ENCODE peak calls at places on chromosomes 5 and 9, in four cellular contexts. One of them, this sample, is unnamed.

GRCh38 chr5:157740211-157740610 is 3.3 kb upstream of the LSM11 start:
- DNase-seq in HepG2: peak
- DNase-seq in GM12878: no peak
- DNase-seq in K562: peak
- DNase-seq in this sample: peak

GRCh38 chr9:26723486-26723885 is 169.1 kb downstream of the CAAP1 start:
- DNase-seq in GM12878: no peak
- DNase-seq in K562: peak
- DNase-seq in HepG2: peak
- DNase-seq in this sample: peak

GRCh38 chr9:137150485-137151060 is 11.6 kb downstream of the GRIN1 start:
- DNase-seq in GM12878: no peak
- DNase-seq in K562: peak
- DNase-seq in HepG2: peak
- DNase-seq in this sample: peak

GRCh38 chr5:60210810-60211209 is 317.3 kb upstream of the PDE4D start:
- DNase-seq in HepG2: no peak
- DNase-seq in K562: no peak
- DNase-seq in GM12878: no peak
- DNase-seq in this sample: no peak

GRCh38 chr9:127492616-127493015 is 41.3 kb downstream of the LRSAM1 start:
- DNase-seq in K562: no peak
- DNase-seq in GM12878: no peak
- DNase-seq in HepG2: no peak
- DNase-seq in this sample: no peak

GRCh38 chr5:135604046-135604445 is 25.3 kb upstream of the CXCL14 start:
- DNase-seq in GM12878: no peak
- DNase-seq in HepG2: no peak
- DNase-seq in K562: no peak
- DNase-seq in this sample: no peak

GRCh38 chr5:165573445-165573844 is 2068.0 kb downstream of the MAT2B start:
- DNase-seq in GM12878: no peak
- DNase-seq in HepG2: no peak
- DNase-seq in K562: no peak
- DNase-seq in this sample: no peak

GRCh38 chr9:113417370-113417769 is 6.8 kb downstream of the C9orf43 start:
- DNase-seq in K562: peak
- DNase-seq in GM12878: no peak
- DNase-seq in HepG2: no peak
- DNase-seq in this sample: no peak

GRCh38 chr5:138240690-138241385 is 27.7 kb upstream of the CDC23 start:
- DNase-seq in HepG2: no peak
- DNase-seq in K562: no peak
- DNase-seq in GM12878: no peak
- DNase-seq in this sample: no peak

GRCh38 chr9:131595771-131596743 is 50.7 kb downstream of the PRRT1B start:
- DNase-seq in HepG2: no peak
- DNase-seq in GM12878: no peak
- DNase-seq in K562: no peak
- DNase-seq in this sample: no peak

GRCh38 chr5:87912419-87912818 is 356.2 kb downstream of the TMEM161B start:
- DNase-seq in K562: no peak
- DNase-seq in HepG2: no peak
- DNase-seq in GM12878: no peak
- DNase-seq in this sample: no peak

GRCh38 chr5:146440348-146440747 is 6.8 kb upstream of the TCERG1 start:
- DNase-seq in GM12878: no peak
- DNase-seq in HepG2: no peak
- DNase-seq in K562: no peak
- DNase-seq in this sample: no peak

GRCh38 chr9:93531374-93531773 is 45.0 kb upstream of the PHF2 start:
- DNase-seq in K562: no peak
- DNase-seq in HepG2: no peak
- DNase-seq in GM12878: no peak
- DNase-seq in this sample: peak

GRCh38 chr5:98540056-98540455 is 233.4 kb upstream of the RGMB start:
- DNase-seq in GM12878: no peak
- DNase-seq in K562: no peak
- DNase-seq in HepG2: no peak
- DNase-seq in this sample: no peak

GRCh38 chr9:36535106-36535505 is 37.6 kb upstream of the MELK start:
- DNase-seq in HepG2: no peak
- DNase-seq in GM12878: no peak
- DNase-seq in K562: no peak
- DNase-seq in this sample: no peak

GRCh38 chr5:43193171-43193951 is 1.3 kb downstream of the NIM1K start:
- DNase-seq in K562: peak
- DNase-seq in HepG2: peak
- DNase-seq in GM12878: no peak
- DNase-seq in this sample: peak

GRCh38 chr5:43195670-43196265 is 3.7 kb downstream of the NIM1K start:
- DNase-seq in HepG2: no peak
- DNase-seq in K562: no peak
- DNase-seq in GM12878: no peak
- DNase-seq in this sample: no peak

GRCh38 chr5:43192558-43193170 is 639 bp downstream of the NIM1K start:
- DNase-seq in HepG2: no peak
- DNase-seq in GM12878: no peak
- DNase-seq in K562: no peak
- DNase-seq in this sample: no peak

GRCh38 chr5:43191740-43192557 is at the start of gene NIM1K:
- DNase-seq in HepG2: peak
- DNase-seq in GM12878: no peak
- DNase-seq in K562: no peak
- DNase-seq in this sample: peak

GRCh38 chr5:43193952-43194321 is 1.9 kb downstream of the NIM1K start:
- DNase-seq in K562: no peak
- DNase-seq in HepG2: no peak
- DNase-seq in GM12878: no peak
- DNase-seq in this sample: no peak
- TF ChIP-seq RFX5 in K562: no peak
- TF ChIP-seq RFX5 in HepG2: no peak
- TF ChIP-seq RFX5 in GM12878: no peak
- TF ChIP-seq RFX5 in this sample: no peak

GRCh38 chr9:89461302-89461701 is 36.6 kb downstream of the SEMA4D start:
- DNase-seq in K562: no peak
- DNase-seq in HepG2: no peak
- DNase-seq in GM12878: no peak
- DNase-seq in this sample: no peak
- TF ChIP-seq JUNB in K562: no peak
- TF ChIP-seq JUNB in HepG2: no peak
- TF ChIP-seq JUNB in GM12878: no peak
- TF ChIP-seq JUNB in this sample: no peak

GRCh38 chr9:70678153-70678552 is 263.7 kb upstream of the KLF9 start:
- DNase-seq in GM12878: no peak
- DNase-seq in K562: no peak
- DNase-seq in HepG2: no peak
- DNase-seq in this sample: no peak
- TF ChIP-seq RFX5 in GM12878: no peak
- TF ChIP-seq RFX5 in K562: no peak
- TF ChIP-seq RFX5 in HepG2: no peak
- TF ChIP-seq RFX5 in this sample: no peak

GRCh38 chr5:150339841-150340240 is 17.7 kb upstream of the TCOF1 start:
- DNase-seq in HepG2: no peak
- DNase-seq in GM12878: no peak
- DNase-seq in K562: no peak
- DNase-seq in this sample: no peak
- TF ChIP-seq JUNB in HepG2: no peak
- TF ChIP-seq JUNB in GM12878: no peak
- TF ChIP-seq JUNB in K562: no peak
- TF ChIP-seq JUNB in this sample: no peak

This sample was measured in A549.